ENCODE peak calls at places on chromosomes 7 and 10, in seven cellular contexts. U, N, D, T, K, R and C are unnamed samples.

GRCh38 chr7:114790526-114790925 is 131.4 kb upstream of the MDFIC start:
- DNase-seq in K (no peak), R (no peak), N (no peak), T (no peak), D (no peak), U (no peak), C (no peak)

GRCh38 chr10:99451499-99451788 is 21.0 kb upstream of the GOT1 start:
- DNase-seq in K (no peak), U (no peak), T (no peak), N (no peak), D (no peak), R (no peak), C (no peak)

GRCh38 chr7:148368562-148368961 is 222.0 kb upstream of the C7orf33 start:
- DNase-seq in N (no peak), U (no peak), R (no peak), K (no peak), D (peak), T (no peak), C (no peak)

GRCh38 chr10:119457966-119458766 is 84.4 kb downstream of the RGS10 start:
- DNase-seq in D (no peak), U (no peak), N (no peak), R (no peak), T (no peak), K (no peak), C (no peak)

GRCh38 chr10:28951484-28951883 is 274.2 kb downstream of the BAMBI start:
- DNase-seq in N (no peak), R (no peak), T (no peak), D (no peak), K (no peak), U (no peak), C (no peak)

GRCh38 chr10:44651834-44652233 is 259.3 kb upstream of the TMEM72 start:
- DNase-seq in T (peak), K (no peak), N (no peak), R (no peak), D (no peak), U (no peak), C (peak)

GRCh38 chr7:75896803-75897327 is 18.0 kb downstream of the RHBDD2 start:
- DNase-seq in R (no peak), D (no peak), K (no peak), T (no peak), U (no peak), N (no peak), C (no peak)

GRCh38 chr7:158676171-158676840 is 28.3 kb downstream of the NCAPG2 start:
- DNase-seq in K (no peak), N (no peak), T (peak), R (no peak), D (no peak), U (no peak), C (peak)

GRCh38 chr7:85659364-85659763 is 472.5 kb upstream of the SEMA3D start:
- DNase-seq in K (no peak), D (no peak), U (no peak), R (no peak), T (peak), N (peak), C (no peak)